ENCODE peak calls at places on chromosomes 11 and 22, in five cellular contexts. W is esophagus squamous epithelium; B is right cardiac atrium; U is CD4-positive, alpha-beta memory T cell; S is CD4-positive, CD25-positive, alpha-beta regulatory T cell. K is an unnamed sample.

GRCh38 chr22:44187652-44188230 is 7.0 kb downstream of the PARVG start:
- DNase-seq in W (no peak), B (no peak), U (no peak), S (no peak), K (no peak)

GRCh38 chr22:43945632-43946390 is 9.4 kb upstream of the SAMM50 start:
- DNase-seq in W (no peak), B (peak; percentile 80), S (peak; percentile 75), U (peak; percentile 65), K (peak; percentile 31)

GRCh38 chr11:119757378-119757777 is 28.4 kb upstream of the NECTIN1 start:
- DNase-seq in U (no peak), S (no peak), W (no peak), B (no peak), K (no peak)

GRCh38 chr22:32233091-32233490 is 22.1 kb downstream of the SLC5A4 start:
- DNase-seq in W (no peak), B (no peak), U (no peak), S (no peak), K (no peak)

GRCh38 chr22:31339148-31339832 is 6.9 kb downstream of the PATZ1 start:
- DNase-seq in U (no peak), W (no peak), S (no peak), B (no peak), K (no peak)

GRCh38 chr11:12686246-12687060 is 12.2 kb downstream of the TEAD1 start:
- DNase-seq in U (no peak), B (no peak), S (no peak), W (no peak), K (no peak)

GRCh38 chr11:14258177-14258935 is 100.6 kb downstream of the RRAS2 start:
- DNase-seq in B (no peak), S (no peak), U (no peak), W (no peak), K (no peak)

GRCh38 chr11:67280791-67281551 is 8.1 kb upstream of the ANKRD13D start:
- DNase-seq in U (no peak), W (no peak), S (no peak), B (peak; percentile 65), K (no peak)

GRCh38 chr22:43118953-43119458 is 8.5 kb downstream of the BIK start:
- DNase-seq in S (no peak), U (no peak), B (no peak), W (no peak), K (no peak)

GRCh38 chr11:12377824-12378593 is 638 bp downstream of the PARVA start:
- DNase-seq in U (no peak), W (no peak), S (no peak), B (peak; percentile 90), K (peak; percentile 58)

GRCh38 chr11:104134760-104135159 is 29.2 kb downstream of the PDGFD start:
- DNase-seq in U (no peak), W (no peak), S (no peak), B (no peak), K (no peak)

GRCh38 chr11:107859459-107860239 is 1.1 kb upstream of the SLC35F2 start:
- DNase-seq in U (no peak), W (no peak), S (peak; percentile 40), B (peak; percentile 74), K (peak; percentile 76)

GRCh38 chr11:76096552-76096951 is 109.8 kb downstream of the WNT11 start:
- DNase-seq in S (no peak), B (no peak), U (no peak), W (no peak), K (no peak)

GRCh38 chr11:121311373-121311772 is 18.8 kb downstream of the SC5D start:
- DNase-seq in B (no peak), S (no peak), W (no peak), U (no peak), K (no peak)

GRCh38 chr11:132822294-132822693 is 710.0 kb downstream of the OPCML start:
- DNase-seq in W (no peak), B (no peak), U (no peak), S (no peak), K (no peak)

DNA sequence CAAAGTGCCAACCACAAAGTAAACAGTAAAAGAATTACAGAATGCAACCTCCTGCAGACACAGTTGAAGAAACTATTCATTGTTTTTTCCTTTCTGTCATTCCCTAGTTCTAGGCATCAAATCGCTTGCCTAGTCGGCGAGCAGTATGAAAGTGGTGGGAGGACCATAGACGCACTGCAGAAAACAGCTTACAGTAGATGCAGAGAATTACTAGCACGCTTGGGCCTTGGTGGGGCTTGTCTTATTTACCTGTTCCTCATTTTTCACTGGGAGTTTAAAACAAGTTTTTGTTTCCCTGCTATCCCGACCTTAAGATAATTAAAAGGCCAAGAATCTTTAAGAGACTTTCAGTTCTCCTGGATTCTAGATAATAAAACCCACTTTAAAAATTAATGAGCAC is 742 bp upstream of the ARL14EP start:
- DNase-seq in W (no peak), S (no peak), U (no peak), B (no peak), K (no peak)
- H3K4me3 ChIP-seq in W (peak overlapping the region; percentile 92), S (peak overlapping the region; percentile 95), U (no peak overlapping the region), B (no peak overlapping the region), K (peak overlapping the region; percentile 72)

GRCh38 chr22:17087176-17088131 is 2.7 kb downstream of the IL17RA start:
- DNase-seq in S (peak; percentile 85), W (no peak), B (no peak), U (peak; percentile 83), K (no peak)

GRCh38 chr22:17084554-17085276 is at the start of gene IL17RA:
- DNase-seq in U (peak; percentile 93), B (peak; percentile 95), W (peak; percentile 58), S (peak; percentile 95), K (peak; percentile 91)

GRCh38 chr22:17085277-17086091 is 684 bp downstream of the IL17RA start:
- DNase-seq in W (no peak), S (peak; percentile 44), B (peak; percentile 80), U (no peak), K (no peak)

GRCh38 chr22:17086301-17086700 is 1.5 kb downstream of the IL17RA start:
- DNase-seq in B (no peak), U (no peak), W (no peak), S (no peak), K (no peak)

DNA sequence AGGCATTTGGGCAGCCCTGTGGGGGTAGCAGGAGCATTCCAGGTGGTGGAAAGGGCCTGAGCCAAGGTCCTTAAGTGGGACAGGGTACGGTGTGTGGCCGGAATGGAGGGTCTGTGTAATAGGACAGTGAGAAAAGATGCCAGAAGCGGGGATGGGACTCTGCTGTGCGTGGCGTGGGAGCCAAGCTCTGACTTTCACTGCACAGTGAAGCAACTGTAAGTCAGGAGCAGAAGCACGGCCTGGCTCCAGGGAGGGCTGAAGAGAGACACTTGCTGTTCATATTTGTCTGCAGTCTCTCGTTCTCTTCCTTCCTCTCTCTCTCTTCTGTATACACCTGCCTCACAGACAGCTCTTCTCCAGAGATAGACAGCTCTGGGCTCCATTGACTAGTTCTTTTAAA is 1.9 kb downstream of the IL17RA start:
- DNase-seq in B (no peak), W (no peak), U (no peak), S (peak; percentile 38), K (no peak)
- H3K4me3 ChIP-seq in B (peak overlapping the region; percentile 7), W (peak overlapping the region; percentile 92), U (peak overlapping the region; percentile 32), S (peak overlapping the region; percentile 82), K (no peak overlapping the region)

GRCh38 chr11:35143509-35144102 is 4.6 kb downstream of the CD44 start:
- DNase-seq in S (no peak), U (no peak), B (no peak), W (no peak), K (no peak)

GRCh38 chr11:35144103-35144741 is 5.3 kb downstream of the CD44 start:
- DNase-seq in B (no peak), S (peak; percentile 88), U (peak; percentile 90), W (no peak), K (peak; percentile 25)

GRCh38 chr11:35141034-35141433 is 2.1 kb downstream of the CD44 start:
- DNase-seq in S (no peak), W (no peak), B (no peak), U (no peak), K (no peak)

GRCh38 chr11:35141538-35141937 is 2.6 kb downstream of the CD44 start:
- DNase-seq in W (no peak), U (peak; percentile 58), S (peak; percentile 61), B (peak; percentile 72), K (peak; percentile 85)

GRCh38 chr11:35142481-35143207 is 3.7 kb downstream of the CD44 start:
- DNase-seq in U (peak; percentile 81), W (no peak), B (no peak), S (peak; percentile 78), K (no peak)
- H3K4me3 ChIP-seq in U (peak overlapping the region; percentile 55), W (peak overlapping the region; percentile 81), B (no peak overlapping the region), S (peak overlapping the region; percentile 100), K (no peak overlapping the region)

DNA sequence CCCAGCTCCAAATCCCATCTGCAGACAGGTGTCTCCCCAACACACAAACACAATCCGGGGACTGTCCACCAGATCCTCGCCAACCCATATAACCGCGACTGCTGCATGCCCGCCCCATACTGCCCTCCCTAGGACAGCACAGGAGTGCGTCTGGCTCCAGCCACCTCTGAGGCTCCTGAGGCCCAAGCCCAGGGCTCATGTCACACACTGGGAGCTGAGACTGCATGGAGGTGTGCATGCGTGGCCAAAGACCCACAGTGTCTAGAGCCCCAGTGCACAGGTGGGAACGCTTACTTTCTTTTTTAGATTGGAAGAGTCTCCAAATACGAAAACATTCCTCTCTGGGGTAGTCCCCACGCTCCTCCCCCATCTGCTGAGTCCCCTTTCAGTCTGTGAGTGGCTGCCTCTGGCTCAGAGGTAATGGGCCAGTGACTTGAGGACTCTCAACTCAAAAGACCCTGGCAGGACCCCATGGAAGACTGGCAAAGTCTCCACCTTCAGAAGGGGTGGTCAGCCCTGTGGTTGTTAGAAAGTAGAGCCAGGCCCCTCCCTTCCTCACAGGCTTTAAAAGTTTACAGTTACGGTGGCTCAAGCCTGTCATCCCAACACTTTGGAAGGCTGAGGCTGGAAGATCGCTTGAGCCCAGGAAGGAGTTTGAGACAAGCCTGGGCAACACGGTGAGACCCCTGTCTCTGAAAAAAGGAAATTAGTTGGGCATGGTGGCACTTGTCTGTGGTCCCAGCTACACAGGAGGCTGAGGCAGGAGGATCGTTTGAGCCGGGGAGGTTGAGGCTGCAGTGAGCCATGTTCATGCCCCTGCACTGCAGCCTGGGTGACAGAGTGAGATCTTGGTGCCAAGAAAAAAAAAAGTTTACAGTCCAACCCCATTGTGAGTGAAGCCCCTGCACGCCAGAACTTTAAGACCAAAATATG is 2.3 kb downstream of the CBX7 start:
- DNase-seq in U (no peak), W (no peak), S (no peak), B (no peak), K (no peak)
- H3K4me3 ChIP-seq in U (no peak overlapping the region), W (peak overlapping the region; percentile 97), S (peak overlapping the region; percentile 80), B (no peak overlapping the region), K (no peak overlapping the region)

GRCh38 chr22:41746563-41747400 is 47.5 kb downstream of the MEI1 start:
- DNase-seq in B (peak; percentile 82), S (peak; percentile 66), W (no peak), U (peak; percentile 66), K (peak; percentile 61)

GRCh38 chr22:41742918-41743317 is 43.6 kb downstream of the MEI1 start:
- DNase-seq in S (no peak), W (no peak), B (no peak), U (no peak), K (no peak)

DNA sequence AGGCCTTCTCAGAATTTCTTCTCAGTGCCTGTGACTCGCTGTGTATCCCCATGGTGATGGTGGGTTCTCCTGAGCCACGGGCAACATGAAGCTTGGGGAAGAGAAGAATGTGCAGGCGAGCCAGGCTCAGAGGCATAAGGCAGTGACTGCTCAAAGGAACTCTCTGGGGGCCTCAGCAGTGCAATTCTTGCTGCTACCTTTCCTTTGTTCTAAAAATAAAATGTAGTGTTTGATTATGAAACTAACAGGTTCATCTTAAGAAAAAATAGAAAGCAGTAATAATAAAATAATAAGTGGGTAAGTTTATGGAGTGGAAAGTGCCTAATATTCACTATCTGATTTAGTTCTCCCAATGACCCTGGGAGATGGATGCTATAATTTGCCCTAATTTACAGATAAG is 46.7 kb downstream of the MEI1 start:
- DNase-seq in S (no peak), B (no peak), U (no peak), W (no peak), K (no peak)
- H3K4me3 ChIP-seq in S (no peak overlapping the region), B (no peak overlapping the region), U (no peak overlapping the region), W (no peak overlapping the region), K (no peak overlapping the region)